ENCODE peak calls at places on chromosomes 5 and 9, in six cellular contexts. O is HL-60, W is mammary epithelial cell, R is fibroblast of lung, N is pancreas, P is spleen. S is an unnamed sample.
A peak's percentile ranks its signal among the peaks of the same experiment; 100 is the strongest.

GRCh38 chr9:4382722-4383317 is 83.0 kb upstream of the GLIS3 start:
- DNase-seq in O (no peak), W (peak; percentile 14), R (peak; percentile 21), N (no peak), P (no peak), S (peak; percentile 10)

GRCh38 chr9:93864029-93864428 is 91.1 kb downstream of the BARX1 start:
- DNase-seq in O (no peak), W (no peak), R (no peak), N (no peak), P (no peak), S (no peak)

GRCh38 chr5:171494452-171495121 is 75.1 kb downstream of the FGF18 start:
- DNase-seq in O (no peak), W (no peak), R (peak; percentile 81), N (peak; percentile 32), P (no peak), S (peak; percentile 79)

GRCh38 chr9:6348766-6349165 is 20.6 kb downstream of the TPD52L3 start:
- DNase-seq in O (no peak), W (no peak), R (no peak), N (no peak), P (no peak), S (no peak)

GRCh38 chr9:3708751-3709150 is 182.9 kb upstream of the RFX3 start:
- DNase-seq in O (no peak), W (peak; percentile 34), R (peak; percentile 32), N (no peak), P (no peak), S (no peak)

GRCh38 chr5:146560205-146560812 is 44.3 kb upstream of the GPR151 start:
- DNase-seq in O (no peak), W (no peak), R (peak; percentile 81), N (peak; percentile 18), P (no peak), S (no peak)

GRCh38 chr9:3760031-3760430 is 234.2 kb upstream of the RFX3 start:
- DNase-seq in O (no peak), W (peak; percentile 63), R (peak; percentile 52), N (peak; percentile 10), P (no peak), S (peak; percentile 36)

GRCh38 chr9:14031015-14031414 is 282.9 kb downstream of the NFIB start:
- DNase-seq in O (no peak), W (no peak), R (peak; percentile 67), N (no peak), P (no peak), S (no peak)

GRCh38 chr5:151095341-151096000 is 14.6 kb upstream of the TNIP1 start:
- DNase-seq in O (no peak), W (no peak), R (peak; percentile 21), N (peak; percentile 71), P (no peak), S (no peak)

GRCh38 chr9:37027582-37028424 is 6.3 kb downstream of the PAX5 start:
- DNase-seq in O (peak; percentile 85), W (peak; percentile 93), R (peak; percentile 86), N (peak; percentile 98), P (peak; percentile 95), S (peak; percentile 100)

GRCh38 chr5:111851616-111852015 is 94.6 kb upstream of the NREP start:
- DNase-seq in O (no peak), W (no peak), R (no peak), N (no peak), P (no peak), S (no peak)

GRCh38 chr9:87160148-87161107 is 213.1 kb upstream of the GAS1 start:
- DNase-seq in O (no peak), W (no peak), R (no peak), N (no peak), P (no peak), S (no peak)

GRCh38 chr5:149680810-149681221 is 49.3 kb upstream of the PPARGC1B start:
- DNase-seq in O (no peak), W (no peak), R (no peak), N (no peak), P (peak; percentile 84), S (no peak)

GRCh38 chr9:13480688-13481087 is 201.2 kb upstream of the MPDZ start:
- DNase-seq in O (no peak), W (peak; percentile 32), R (peak; percentile 72), N (no peak), P (no peak), S (no peak)

GRCh38 chr9:5843450-5844249 is 10.7 kb upstream of the ERMP1 start:
- DNase-seq in O (no peak), W (no peak), R (peak; percentile 35), N (no peak), P (no peak), S (no peak)

GRCh38 chr9:108640211-108640610 is 215.6 kb downstream of the ACTL7B start:
- DNase-seq in O (no peak), W (no peak), R (no peak), N (no peak), P (no peak), S (no peak)

GRCh38 chr5:140632366-140633080 is 452 bp downstream of the CD14 start:
- DNase-seq in O (peak; percentile 57), W (peak; percentile 62), R (peak; percentile 65), N (peak; percentile 59), P (peak; percentile 92), S (no peak)

GRCh38 chr5:78112931-78113330 is 181.6 kb downstream of the AP3B1 start:
- DNase-seq in O (no peak), W (no peak), R (no peak), N (no peak), P (no peak), S (no peak)

GRCh38 chr9:116671605-116672004 is 15.5 kb upstream of the TRIM32 start:
- DNase-seq in O (no peak), W (no peak), R (no peak), N (no peak), P (no peak), S (no peak)

DNA sequence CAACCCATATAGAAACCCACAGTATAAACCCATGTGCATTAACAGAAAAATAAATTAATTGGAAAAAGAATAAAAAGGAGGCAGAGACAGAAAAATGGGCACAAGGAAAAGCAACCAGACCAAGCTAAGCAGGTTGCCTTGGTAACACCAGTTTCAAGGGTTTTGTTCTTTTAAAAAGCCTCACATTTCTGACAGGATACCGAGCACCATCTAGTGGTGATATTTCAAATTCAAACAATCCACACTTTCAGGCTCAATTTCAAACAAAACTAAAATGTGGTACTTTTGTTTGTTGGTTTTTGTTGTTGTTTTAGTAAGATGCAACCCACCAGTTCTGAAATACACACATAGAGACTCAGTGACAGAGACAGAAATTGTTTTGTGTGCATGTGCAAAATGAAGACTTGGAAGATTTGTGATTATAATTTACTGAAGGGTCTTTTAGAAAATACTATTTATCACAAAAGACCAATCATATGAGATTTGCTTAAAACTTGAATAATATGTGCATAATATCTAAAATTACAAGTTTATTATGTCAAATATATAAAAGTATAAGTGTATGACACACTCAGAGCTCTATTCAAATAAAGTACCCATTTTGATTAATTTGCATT is 318.2 kb downstream of the SLCO4C1 start:
- DNase-seq in O (peak; percentile 13), W (peak; percentile 11), R (peak; percentile 52), N (peak; percentile 13), P (no peak), S (peak; percentile 32)
- TF ChIP-seq CTCF in O (no peak), W (peak; percentile 67), R (peak; percentile 72), N (peak; percentile 65), P (peak; percentile 45), S (peak; percentile 86)

DNA sequence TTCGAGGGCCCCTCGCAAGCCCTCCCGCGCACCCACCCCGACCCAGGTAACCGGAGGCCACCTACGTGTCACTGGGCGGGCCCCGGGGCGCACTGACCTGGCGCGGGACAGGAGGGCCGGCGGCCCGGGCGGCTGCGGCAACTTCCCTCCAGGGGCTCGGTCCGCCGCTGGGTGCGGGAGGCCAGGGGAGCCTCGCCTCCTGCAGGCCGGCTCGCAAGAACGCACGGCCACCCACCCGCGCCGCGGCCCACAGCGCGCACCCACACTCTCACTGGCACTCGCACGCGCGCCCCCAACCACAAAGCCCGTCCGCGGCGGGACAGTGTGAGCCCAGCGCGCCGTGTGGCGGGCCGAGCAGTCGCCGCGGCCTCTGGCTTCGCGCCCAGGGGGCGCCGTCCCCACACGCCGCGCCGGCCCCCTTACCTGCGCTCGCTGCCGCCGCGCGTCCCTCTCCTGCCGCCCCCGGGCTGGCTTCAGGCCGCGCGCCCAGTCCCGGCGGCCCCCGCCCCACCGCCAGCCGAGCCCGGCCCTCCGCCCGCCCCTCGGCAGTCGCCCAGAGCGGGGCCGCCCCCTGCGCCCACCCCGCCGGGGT is 430 bp downstream of the LPAR1 start:
- DNase-seq in O (peak; percentile 28), W (peak; percentile 48), R (peak; percentile 44), N (peak; percentile 38), P (peak; percentile 83), S (peak; percentile 41)
- H3K27ac ChIP-seq in O (no peak overlapping the region), W (peak overlapping the region; percentile 41), R (peak overlapping the region; percentile 66), N (peak overlapping the region; percentile 91), P (peak overlapping the region; percentile 88), S (peak overlapping the region; percentile 89)

DNA sequence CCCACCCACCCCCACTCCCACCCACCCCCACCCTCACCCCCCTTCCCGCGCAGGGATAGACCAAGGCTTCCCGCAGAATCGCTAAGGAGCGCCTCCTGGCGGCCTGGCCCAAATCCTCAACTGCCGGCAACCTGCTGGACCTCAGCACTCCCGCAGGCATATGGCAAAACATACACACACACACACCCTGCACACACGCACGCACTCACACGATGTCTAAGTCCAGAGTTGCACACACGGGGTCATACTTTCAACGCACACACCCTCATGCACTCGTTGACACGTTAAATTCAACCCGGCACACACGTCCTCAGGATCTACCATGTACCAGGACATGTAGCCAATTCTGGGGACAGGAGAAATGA is 1.7 kb downstream of the CPLX2 start:
- DNase-seq in O (no peak), W (no peak), R (no peak), N (no peak), P (no peak), S (no peak)
- TF ChIP-seq CTCF in O (peak; percentile 33), W (no peak), R (peak; percentile 47), N (no peak), P (no peak), S (no peak)

GRCh38 chr9:126363847-126364671 is 37.4 kb downstream of the MVB12B start:
- DNase-seq in O (no peak), W (no peak), R (peak; percentile 80), N (no peak), P (no peak), S (peak; percentile 61)
- H3K27ac ChIP-seq in O (no peak overlapping the region), W (no peak overlapping the region), R (no peak overlapping the region), N (no peak overlapping the region), P (no peak overlapping the region), S (no peak overlapping the region)

GRCh38 chr9:15824310-15824709 is 271.5 kb downstream of the CCDC171 start:
- DNase-seq in O (no peak), W (no peak), R (peak; percentile 7), N (no peak), P (no peak), S (peak; percentile 13)
- TF ChIP-seq CTCF in O (no peak), W (no peak), R (peak; percentile 29), N (no peak), P (no peak), S (peak; percentile 9)

S was measured in RWPE1.